ENCODE peak calls at places on chromosomes 4 and X, in seven cellular contexts. H is endothelial cell; E is iris pigment epithelial cell; A is Calu3; U is activated naive CD4-positive, alpha-beta T cell treated with anti-CD3 and anti-CD28 coated beads, Interleukin-2, amount 50 U/mL, for 72 hours; V is T-cell; F is left lung. M is an unnamed sample.

GRCh38 chrX:34559325-34559724 is 97.8 kb downstream of the TMEM47 start:
- DNase-seq in H (no peak), E (peak), A (no peak), U (no peak), V (no peak), F (no peak), M (no peak)

GRCh38 chrX:46554942-46555341 is 9.7 kb upstream of the ZNF674 start:
- DNase-seq in H (no peak), E (peak), A (no peak), U (no peak), V (no peak), F (no peak), M (no peak)

GRCh38 chr4:32462944-32463343 is 1742.8 kb downstream of the PCDH7 start:
- DNase-seq in H (peak), E (peak), A (no peak), U (no peak), V (no peak), F (no peak), M (no peak)

GRCh38 chr4:150782311-150782710 is 200.4 kb downstream of the MAB21L2 start:
- DNase-seq in H (no peak), E (peak), A (peak), U (no peak), V (no peak), F (no peak), M (no peak)

GRCh38 chr4:24979554-24979953 is 51.2 kb downstream of the LGI2 start:
- DNase-seq in H (no peak), E (peak), A (no peak), U (no peak), V (no peak), F (peak), M (no peak)

GRCh38 chr4:139774759-139775487 is 109.3 kb downstream of the MGST2 start:
- DNase-seq in H (no peak), E (peak), A (no peak), U (no peak), V (no peak), F (no peak), M (no peak)

GRCh38 chrX:103624111-103624510 is 4.7 kb upstream of the TCEAL1 start:
- DNase-seq in H (no peak), E (no peak), A (no peak), U (no peak), V (no peak), F (no peak), M (no peak)

GRCh38 chr4:6109842-6110560 is 90.3 kb downstream of the JAKMIP1 start:
- DNase-seq in H (no peak), E (no peak), A (peak), U (no peak), V (no peak), F (no peak), M (no peak)

GRCh38 chrX:115642304-115642703 is 81.3 kb downstream of the PLS3 start:
- DNase-seq in H (peak), E (no peak), A (no peak), U (no peak), V (no peak), F (no peak), M (no peak)

GRCh38 chr4:10403633-10404445 is 53.4 kb downstream of the ZNF518B start:
- DNase-seq in H (peak), E (peak), A (peak), U (peak), V (no peak), F (no peak), M (no peak)

GRCh38 chr4:127604949-127605709 is 27.6 kb upstream of the INTU start:
- DNase-seq in H (no peak), E (peak), A (no peak), U (no peak), V (no peak), F (no peak), M (peak)

GRCh38 chr4:56908206-56909082 is 744 bp downstream of the REST start:
- DNase-seq in H (peak), E (peak), A (peak), U (peak), V (peak), F (peak), M (no peak)

GRCh38 chr4:73485085-73485484 is 3.5 kb downstream of the AFM start:
- DNase-seq in H (no peak), E (no peak), A (no peak), U (no peak), V (no peak), F (no peak), M (no peak)

GRCh38 chr4:2378898-2379297 is 39.5 kb downstream of the ZFYVE28 start:
- DNase-seq in H (no peak), E (no peak), A (no peak), U (no peak), V (no peak), F (no peak), M (no peak)

GRCh38 chr4:1972414-1972813 is 36.4 kb downstream of the NELFA start:
- DNase-seq in H (no peak), E (no peak), A (no peak), U (no peak), V (no peak), F (no peak), M (no peak)

GRCh38 chr4:47690611-47691010 is 147.3 kb downstream of the CORIN start:
- DNase-seq in H (no peak), E (no peak), A (no peak), U (no peak), V (no peak), F (no peak), M (no peak)

GRCh38 chr4:118823471-118823870 is 12.5 kb downstream of the SEC24D start:
- DNase-seq in H (no peak), E (no peak), A (peak), U (no peak), V (no peak), F (no peak), M (no peak)

GRCh38 chrX:32448320-32448719 is 763.0 kb downstream of the DMD start:
- DNase-seq in H (no peak), E (peak), A (peak), U (no peak), V (no peak), F (no peak), M (no peak)

GRCh38 chr4:6701371-6701770 is 7.7 kb downstream of the S100P start:
- DNase-seq in H (peak), E (no peak), A (no peak), U (no peak), V (no peak), F (no peak), M (no peak)

GRCh38 chr4:104971458-104971857 is 175.2 kb upstream of the TET2 start:
- DNase-seq in H (no peak), E (no peak), A (no peak), U (no peak), V (no peak), F (no peak), M (no peak)

GRCh38 chr4:86007042-86007441 is 352.8 kb downstream of the MAPK10 start:
- DNase-seq in H (no peak), E (no peak), A (no peak), U (no peak), V (no peak), F (no peak), M (no peak)

GRCh38 chr4:173415885-173416658 is 17.2 kb upstream of the SCRG1 start:
- DNase-seq in H (no peak), E (no peak), A (no peak), U (no peak), V (no peak), F (peak), M (no peak)

GRCh38 chrX:68982476-68982875 is 153.7 kb downstream of the EFNB1 start:
- DNase-seq in H (no peak), E (no peak), A (no peak), U (no peak), V (no peak), F (no peak), M (no peak)

GRCh38 chr4:169268951-169269781 is 1.6 kb downstream of the SH3RF1 start:
- DNase-seq in H (no peak), E (peak), A (peak), U (no peak), V (no peak), F (no peak), M (no peak)

GRCh38 chrX:149274516-149275105 is 230.5 kb downstream of the IDS start:
- DNase-seq in H (no peak), E (peak), A (no peak), U (no peak), V (no peak), F (no peak), M (no peak)

GRCh38 chr4:167234388-167234881 is at the start of gene SPOCK3:
- DNase-seq in H (peak), E (peak), A (peak), U (no peak), V (no peak), F (peak), M (peak)

GRCh38 chr4:42371306-42372063 is 25.8 kb upstream of the SHISA3 start:
- DNase-seq in H (no peak), E (peak), A (no peak), U (no peak), V (no peak), F (no peak), M (no peak)

GRCh38 chr4:30722092-30722915 is 2.1 kb downstream of the PCDH7 start:
- DNase-seq in H (peak), E (no peak), A (no peak), U (peak), V (no peak), F (peak), M (no peak)

GRCh38 chr4:30714408-30715031 is 5.6 kb upstream of the PCDH7 start:
- DNase-seq in H (peak), E (peak), A (peak), U (no peak), V (no peak), F (no peak), M (peak)

GRCh38 chrX:129655547-129656248 is 942 bp upstream of the APLN start:
- DNase-seq in H (no peak), E (no peak), A (no peak), U (no peak), V (no peak), F (no peak), M (no peak)

GRCh38 chr4:174451897-174452296 is 70.4 kb downstream of the HPGD start:
- DNase-seq in H (no peak), E (no peak), A (no peak), U (no peak), V (no peak), F (no peak), M (no peak)